ENCODE peak calls at places on chromosome 13, in five cellular contexts. S is activated effector memory CD4-positive, alpha-beta T cell treated with anti-CD3 and anti-CD28 coated beads, Interleukin-2, amount 50 U/mL, for 16 hours; D is substantia nigra; J is EL; X is CD8-positive, alpha-beta memory T cell. G is an unnamed sample.

GRCh38 chr13:109867766-109868165 is 81.4 kb upstream of the IRS2 start:
- DNase-seq in D (no peak), X (no peak), S (no peak), J (no peak), G (no peak)

GRCh38 chr13:98751397-98752110 is 918 bp downstream of the SLC15A1 start:
- DNase-seq in S (no peak), D (no peak), X (no peak), J (peak; percentile 26), G (no peak)

GRCh38 chr13:37960427-37960826 is 90.9 kb upstream of the TRPC4 start:
- DNase-seq in D (no peak), J (no peak), S (no peak), X (no peak), G (no peak)

GRCh38 chr13:52847682-52848432 is 583 bp downstream of the PCDH8 start:
- DNase-seq in D (no peak), J (no peak), X (no peak), S (no peak), G (no peak)

GRCh38 chr13:39510296-39510695 is 92.7 kb downstream of the LHFPL6 start:
- DNase-seq in S (no peak), J (no peak), D (no peak), X (no peak), G (no peak)

GRCh38 chr13:50156722-50157121 is 141.5 kb downstream of the KCNRG start:
- DNase-seq in X (no peak), S (no peak), D (no peak), J (no peak), G (no peak)

GRCh38 chr13:36067619-36068456 is 63.3 kb downstream of the DCLK1 start:
- DNase-seq in S (no peak), J (no peak), D (no peak), X (no peak), G (no peak)

GRCh38 chr13:109833940-109834339 is 47.6 kb upstream of the IRS2 start:
- DNase-seq in S (no peak), X (no peak), J (no peak), D (no peak), G (no peak)

GRCh38 chr13:107866007-107866665 is 349.2 kb downstream of the LIG4 start:
- DNase-seq in S (no peak), D (peak; percentile 22), X (no peak), J (no peak), G (no peak)

GRCh38 chr13:77565635-77566034 is 30.1 kb downstream of the SCEL start:
- DNase-seq in X (no peak), J (peak; percentile 26), S (no peak), D (no peak), G (no peak)

GRCh38 chr13:89029062-89029461 is 1357.9 kb downstream of the SLITRK5 start:
- DNase-seq in D (no peak), X (no peak), S (no peak), J (no peak), G (peak; percentile 10)

GRCh38 chr13:23547000-23547590 is 23.1 kb upstream of the TNFRSF19 start:
- DNase-seq in S (no peak), X (no peak), D (no peak), J (peak; percentile 32), G (no peak)

GRCh38 chr13:79692846-79693245 is 211.9 kb downstream of the NDFIP2 start:
- DNase-seq in X (no peak), S (no peak), J (no peak), D (no peak), G (no peak)

GRCh38 chr13:73466561-73466960 is 407.8 kb downstream of the KLF5 start:
- DNase-seq in D (no peak), J (no peak), S (no peak), X (no peak), G (no peak)

GRCh38 chr13:61110804-61111203 is 304.8 kb downstream of the PCDH20 start:
- DNase-seq in J (no peak), S (no peak), X (no peak), D (no peak), G (no peak)

GRCh38 chr13:28636078-28636477 is 22.9 kb upstream of the POMP start:
- DNase-seq in D (no peak), X (no peak), J (peak; percentile 88), S (no peak), G (no peak)

GRCh38 chr13:101493541-101493940 is 41.1 kb downstream of the ITGBL1 start:
- DNase-seq in D (no peak), S (no peak), X (no peak), J (no peak), G (no peak)

GRCh38 chr13:52085416-52085815 is 43.5 kb downstream of the NEK5 start:
- DNase-seq in S (no peak), J (peak; percentile 33), D (no peak), X (no peak), G (no peak)

GRCh38 chr13:97977982-97978381 is 24.5 kb downstream of the IPO5 start:
- DNase-seq in X (no peak), D (no peak), S (no peak), J (peak; percentile 3), G (no peak)

GRCh38 chr13:89609318-89609717 is 1738.2 kb upstream of the MIR17HG start:
- DNase-seq in S (no peak), J (no peak), X (no peak), D (no peak), G (no peak)

G was measured in caudate nucleus.